ENCODE peak calls at places on chromosomes 5 and 9, in six cellular contexts. R is pancreas, T is mammary epithelial cell, P is PC-3, U is cardiac muscle cell, X is heart right ventricle. G is an unnamed sample. For H3K4me1, the result is how much of the 10 kb centered on the place peaks cover.

GRCh38 chr9:127803507-127804352 is 1.0 kb downstream of the FPGS start:
- DNase-seq in R (no peak), T (peak), P (peak), U (peak), X (no peak), G (peak)

GRCh38 chr9:120893585-120893857 is 16.5 kb upstream of the PHF19 start:
- DNase-seq in R (no peak), T (no peak), P (no peak), U (no peak), X (no peak), G (no peak)

GRCh38 chr5:132313378-132313777 is 19.2 kb downstream of the SLC22A4 start:
- DNase-seq in R (no peak), T (peak), P (no peak), U (peak), X (no peak), G (no peak)

GRCh38 chr9:89606567-89607311 is 1.9 kb downstream of the GADD45G start:
- DNase-seq in R (peak), T (peak), P (peak), U (peak), X (peak), G (peak)

GRCh38 chr9:123329329-123329955 is 26.6 kb upstream of the CRB2 start:
- DNase-seq in R (peak), T (peak), P (peak), U (no peak), X (no peak), G (peak)

GRCh38 chr9:104232781-104233341 is 138.8 kb downstream of the SMC2 start:
- DNase-seq in R (no peak), T (peak), P (peak), U (peak), X (no peak), G (no peak)

GRCh38 chr9:134052491-134052890 is 15.3 kb downstream of the BRD3 start:
- DNase-seq in R (no peak), T (no peak), P (no peak), U (no peak), X (no peak), G (no peak)

GRCh38 chr9:131254107-131254491 is 22.2 kb downstream of the FAM78A start:
- DNase-seq in R (no peak), T (no peak), P (no peak), U (peak), X (peak), G (peak)

DNA sequence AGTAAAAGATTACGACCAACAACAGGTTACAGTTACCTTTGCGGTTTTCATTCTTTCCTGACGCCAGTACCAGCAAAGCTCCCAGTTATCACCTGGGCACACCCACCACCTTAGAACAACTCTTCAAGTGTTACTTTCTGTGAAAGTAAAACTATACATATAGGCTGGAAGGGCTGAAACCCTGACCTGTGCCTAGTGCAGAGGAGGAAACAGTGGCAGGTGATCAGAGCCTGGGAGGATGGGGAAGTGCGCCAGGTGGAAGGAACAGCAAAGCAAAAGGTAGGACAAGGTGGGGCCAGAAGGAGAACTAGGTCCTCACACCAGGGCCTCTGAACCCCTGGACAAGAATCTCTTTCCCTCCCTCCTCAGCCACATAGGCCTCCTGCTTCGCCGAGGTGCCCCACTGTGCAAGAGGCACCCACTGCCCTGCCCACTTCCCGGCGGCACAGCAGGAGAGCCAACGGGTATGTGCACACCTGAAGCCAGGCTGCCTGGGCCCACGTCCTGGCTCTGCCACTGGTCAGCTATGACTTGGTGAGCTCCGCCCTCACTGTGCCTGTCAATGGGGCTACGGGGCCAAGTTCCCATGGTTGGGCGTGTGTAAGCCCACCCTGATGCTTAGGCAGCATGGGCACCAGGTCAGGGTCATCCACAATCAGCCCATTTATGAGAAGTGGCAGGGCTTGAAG is 26.9 kb downstream of the BICD2 start:
- DNase-seq in R (no peak), T (no peak), P (no peak), U (no peak), X (no peak), G (no peak)
- H3K4me1 ChIP-seq in R (under half), T (half or more), P (under half), U (under half), X (half or more), G (half or more)

GRCh38 chr9:137221477-137222111 is 446 bp downstream of the RNF208 start:
- DNase-seq in R (peak), T (no peak), P (no peak), U (no peak), X (no peak), G (no peak)

GRCh38 chr9:137218754-137219271 is 3.2 kb downstream of the RNF208 start:
- DNase-seq in R (peak), T (no peak), P (peak), U (peak), X (no peak), G (no peak)

GRCh38 chr9:137219757-137220316 is 2.2 kb downstream of the RNF208 start:
- DNase-seq in R (no peak), T (no peak), P (no peak), U (no peak), X (no peak), G (no peak)

GRCh38 chr9:137221095-137221374 is 1.0 kb downstream of the RNF208 start:
- DNase-seq in R (no peak), T (no peak), P (no peak), U (no peak), X (no peak), G (no peak)

DNA sequence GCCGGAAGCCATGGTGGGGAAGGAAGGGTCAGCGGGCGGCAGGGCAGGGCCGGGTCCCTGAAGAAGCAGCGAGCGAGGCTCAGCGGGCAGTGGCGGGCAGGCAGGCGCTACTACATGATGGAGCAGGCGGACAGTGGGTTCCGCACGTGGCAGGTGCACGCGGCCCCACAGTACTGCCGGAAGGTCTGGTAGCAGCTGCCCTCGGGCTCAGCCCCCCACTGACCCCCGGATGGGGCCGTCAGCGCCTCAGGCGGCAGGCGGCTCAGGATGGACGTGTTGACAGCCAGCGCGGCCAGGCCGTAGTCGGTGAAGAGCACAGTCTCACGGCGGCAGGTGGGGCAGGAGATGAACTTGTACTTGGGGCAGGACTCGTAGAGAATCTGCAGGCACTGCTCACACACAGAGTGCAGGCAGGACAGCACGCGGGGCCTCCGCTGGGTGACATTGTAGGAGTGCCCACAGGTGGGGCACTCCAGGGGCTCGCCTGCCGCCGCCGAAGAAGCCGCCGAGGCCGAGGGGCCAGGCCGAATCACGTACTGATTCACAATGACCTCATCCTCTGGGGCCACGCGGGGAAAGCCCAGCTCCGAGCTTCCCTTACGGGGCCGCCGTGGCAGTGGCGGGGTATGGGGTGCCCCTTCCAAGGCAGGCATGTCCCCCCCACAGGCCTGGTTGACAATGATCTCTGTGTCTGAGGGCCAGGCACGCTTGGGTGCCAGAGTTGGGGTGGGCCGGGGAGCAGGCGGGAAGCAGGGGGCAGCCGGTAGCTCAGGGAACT is 1.5 kb downstream of the RNF208 start:
- DNase-seq in R (no peak), T (no peak), P (no peak), U (no peak), X (no peak), G (no peak)
- H3K4me1 ChIP-seq in R (under half), T (under half), P (under half), U (under half), X (under half), G (under half)

GRCh38 chr5:157612581-157612980 is 37.0 kb upstream of the ADAM19 start:
- DNase-seq in R (no peak), T (no peak), P (no peak), U (no peak), X (no peak), G (no peak)

GRCh38 chr5:157611571-157612067 is 36.0 kb upstream of the ADAM19 start:
- DNase-seq in R (no peak), T (peak), P (no peak), U (no peak), X (no peak), G (no peak)

GRCh38 chr5:157612071-157612476 is 36.5 kb upstream of the ADAM19 start:
- DNase-seq in R (no peak), T (peak), P (no peak), U (no peak), X (no peak), G (no peak)

GRCh38 chr5:157608972-157609565 is 33.5 kb upstream of the ADAM19 start:
- DNase-seq in R (no peak), T (no peak), P (peak), U (peak), X (no peak), G (no peak)

GRCh38 chr5:157610990-157611389 is 35.4 kb upstream of the ADAM19 start:
- DNase-seq in R (no peak), T (no peak), P (no peak), U (no peak), X (no peak), G (no peak)
- H3K4me1 ChIP-seq in R (under half), T (half or more), P (under half), U (under half), X (under half), G (under half)

GRCh38 chr9:2023532-2023931 is 8.4 kb downstream of the SMARCA2 start:
- DNase-seq in R (no peak), T (no peak), P (no peak), U (no peak), X (no peak), G (no peak)

GRCh38 chr9:2024888-2025781 is 10.0 kb downstream of the SMARCA2 start:
- DNase-seq in R (no peak), T (no peak), P (no peak), U (peak), X (no peak), G (no peak)

GRCh38 chr9:2023042-2023441 is 7.9 kb downstream of the SMARCA2 start:
- DNase-seq in R (no peak), T (no peak), P (no peak), U (no peak), X (no peak), G (no peak)

GRCh38 chr9:2021731-2022130 is 6.6 kb downstream of the SMARCA2 start:
- DNase-seq in R (no peak), T (no peak), P (no peak), U (no peak), X (no peak), G (no peak)

GRCh38 chr9:2022560-2022959 is 7.4 kb downstream of the SMARCA2 start:
- DNase-seq in R (no peak), T (no peak), P (no peak), U (no peak), X (no peak), G (no peak)
- H3K4me1 ChIP-seq in R (under half), T (under half), P (under half), U (under half), X (half or more), G (half or more)

DNA sequence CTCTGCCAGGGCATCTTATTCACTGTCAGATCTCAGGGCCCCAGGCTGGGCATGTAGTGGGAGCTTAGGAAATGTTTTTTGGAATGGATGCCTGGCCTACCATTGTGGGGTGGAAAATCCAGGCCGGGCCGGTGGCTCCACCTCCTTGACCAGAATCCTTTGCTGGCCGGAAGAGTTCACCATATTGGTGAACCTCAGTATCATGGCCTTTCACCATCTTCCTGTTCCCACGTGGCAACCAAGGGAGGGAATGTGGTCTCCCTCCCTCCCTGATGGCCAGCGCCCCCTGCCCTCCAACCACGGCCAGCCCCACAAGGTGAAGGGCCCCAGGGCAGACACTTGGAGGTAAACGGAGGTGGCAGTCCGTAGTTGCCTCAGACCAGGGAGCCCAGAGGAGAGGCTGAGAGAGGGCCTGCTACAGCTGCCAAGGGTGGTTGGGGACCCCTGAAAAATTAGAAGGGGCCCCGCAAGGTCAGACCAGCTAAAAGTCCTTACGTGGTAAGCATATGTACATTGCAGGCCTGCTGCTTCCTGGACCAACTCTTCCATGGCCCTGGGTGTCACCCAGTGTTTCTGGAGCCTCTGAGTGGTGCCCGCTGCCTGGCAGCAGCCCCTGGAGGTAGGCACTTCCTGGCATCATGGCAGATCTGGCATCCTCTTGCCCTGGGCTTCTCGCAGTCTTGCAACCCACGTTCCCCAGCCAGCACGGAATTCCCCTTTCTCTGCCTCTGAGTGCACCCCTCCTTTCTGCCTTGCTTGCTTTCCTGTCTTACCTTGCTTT is 153.4 kb downstream of the RGS3 start:
- DNase-seq in R (no peak), T (no peak), P (no peak), U (no peak), X (no peak), G (no peak)
- H3K4me1 ChIP-seq in R (under half), T (under half), P (under half), U (under half), X (half or more), G (under half)

DNA sequence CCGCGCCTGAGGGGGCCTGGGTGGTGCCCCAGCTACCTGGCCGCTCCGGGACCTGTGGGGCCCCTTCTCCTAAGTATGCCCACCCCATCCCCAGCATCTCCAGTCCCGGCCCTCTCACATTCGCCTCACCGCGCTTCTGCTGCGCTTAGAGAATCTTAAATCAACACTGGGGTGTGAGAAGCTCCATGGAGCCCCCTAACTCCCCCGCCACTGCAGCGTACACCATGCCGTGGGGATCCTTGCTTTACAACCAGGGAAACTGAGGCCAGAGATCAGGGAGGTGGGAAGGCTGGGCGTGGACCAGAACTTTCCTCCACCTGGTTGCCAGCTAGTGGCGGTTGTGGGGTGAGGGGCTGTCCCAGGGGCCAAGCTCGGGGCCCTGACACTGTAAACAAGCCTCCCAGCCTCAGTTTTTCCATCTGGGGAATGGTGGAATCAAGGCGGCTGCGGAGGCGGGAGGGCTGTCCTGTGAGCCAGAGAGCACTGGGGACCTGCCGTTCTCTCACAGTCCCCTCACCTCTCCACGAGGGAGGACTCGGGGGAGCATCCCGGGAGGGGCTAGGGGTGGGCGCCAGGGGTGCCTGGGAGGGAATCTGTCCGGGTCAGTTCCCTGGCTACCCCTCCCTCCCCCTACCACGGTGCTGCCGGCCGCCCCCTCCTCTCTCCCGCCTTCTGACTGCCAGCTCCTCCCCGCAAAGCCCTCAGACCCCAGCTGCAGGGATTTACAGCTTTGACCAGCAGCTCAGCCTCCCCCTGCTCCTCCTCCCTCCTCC is 161.2 kb downstream of the C9orf50 start:
- DNase-seq in R (no peak), T (no peak), P (no peak), U (no peak), X (no peak), G (no peak)
- H3K4me1 ChIP-seq in R (under half), T (under half), P (under half), U (under half), X (under half), G (under half)